ENCODE peak calls at places on chromosomes 16 and 17, in seven cellular contexts. A, I, B, C, D, T and N are unnamed samples.

GRCh38 chr17:65876985-65877384 is 314.9 kb downstream of the CEP112 start:
- DNase-seq in A (no peak), I (no peak), B (no peak), C (no peak), D (no peak), T (no peak), N (peak)

GRCh38 chr16:69706256-69706974 is 19.9 kb downstream of the NQO1 start:
- DNase-seq in A (no peak), I (no peak), B (no peak), C (no peak), D (no peak), T (no peak), N (no peak)

GRCh38 chr17:28993013-28993600 is 12.7 kb downstream of the SEZ6 start:
- DNase-seq in A (no peak), I (no peak), B (no peak), C (no peak), D (no peak), T (no peak), N (no peak)

GRCh38 chr16:84495506-84495905 is 9.0 kb downstream of the MEAK7 start:
- DNase-seq in A (peak), I (no peak), B (no peak), C (no peak), D (no peak), T (no peak), N (no peak)

GRCh38 chr17:82457071-82457789 is 1.3 kb upstream of the NARF start:
- DNase-seq in A (no peak), I (no peak), B (no peak), C (no peak), D (no peak), T (no peak), N (peak)

GRCh38 chr16:1338119-1338730 is 4.8 kb downstream of the BAIAP3 start:
- DNase-seq in A (no peak), I (peak), B (no peak), C (peak), D (no peak), T (no peak), N (peak)

GRCh38 chr16:9345046-9345445 is 253.6 kb downstream of the HAPSTR1 start:
- DNase-seq in A (no peak), I (no peak), B (no peak), C (no peak), D (no peak), T (no peak), N (no peak)

GRCh38 chr17:10032142-10032541 is 127.1 kb upstream of the RCVRN start:
- DNase-seq in A (no peak), I (no peak), B (no peak), C (no peak), D (no peak), T (no peak), N (no peak)

GRCh38 chr16:67174706-67175231 is 4.4 kb downstream of the NOL3 start:
- DNase-seq in A (no peak), I (no peak), B (no peak), C (peak), D (no peak), T (no peak), N (no peak)